ENCODE peak calls at places on chromosomes 5 and 9, in seven cellular contexts. J, D, P, Y, W, L and T are unnamed samples.

GRCh38 chr5:36683821-36684434 is 77.5 kb downstream of the SLC1A3 start:
- DNase-seq in J (no peak), D (peak), P (no peak), Y (no peak), W (no peak), L (no peak), T (no peak)

GRCh38 chr5:120631611-120632010 is 167.5 kb downstream of the PRR16 start:
- DNase-seq in J (no peak), D (no peak), P (no peak), Y (no peak), W (no peak), L (no peak), T (no peak)

GRCh38 chr9:127707766-127708165 is 978 bp downstream of the CFAP157 start:
- DNase-seq in J (no peak), D (no peak), P (peak), Y (no peak), W (no peak), L (peak), T (no peak)

GRCh38 chr5:9557696-9558095 is 11.8 kb upstream of the SEMA5A start:
- DNase-seq in J (no peak), D (no peak), P (no peak), Y (no peak), W (no peak), L (no peak), T (no peak)

GRCh38 chr9:130453487-130453886 is 8.7 kb downstream of the ASS1 start:
- DNase-seq in J (no peak), D (peak), P (no peak), Y (no peak), W (peak), L (no peak), T (no peak)

GRCh38 chr5:60811105-60811504 is 33.0 kb downstream of the ELOVL7 start:
- DNase-seq in J (no peak), D (no peak), P (no peak), Y (no peak), W (no peak), L (no peak), T (no peak)

GRCh38 chr5:97658116-97658900 is 475.3 kb upstream of the RIOK2 start:
- DNase-seq in J (no peak), D (peak), P (no peak), Y (no peak), W (no peak), L (no peak), T (no peak)

GRCh38 chr9:29816954-29817703 is 2243.8 kb upstream of the C9orf72 start:
- DNase-seq in J (no peak), D (no peak), P (no peak), Y (no peak), W (no peak), L (no peak), T (no peak)

GRCh38 chr5:6773342-6774035 is 60.3 kb downstream of the TENT4A start:
- DNase-seq in J (no peak), D (no peak), P (no peak), Y (no peak), W (no peak), L (no peak), T (peak)

GRCh38 chr5:96407441-96407840 is 25.6 kb downstream of the PCSK1 start:
- DNase-seq in J (no peak), D (no peak), P (no peak), Y (no peak), W (no peak), L (no peak), T (no peak)

GRCh38 chr9:121857941-121858340 is 206.5 kb downstream of the DAB2IP start:
- DNase-seq in J (no peak), D (no peak), P (no peak), Y (no peak), W (peak), L (no peak), T (peak)

GRCh38 chr9:19493174-19493811 is 84.5 kb downstream of the ACER2 start:
- DNase-seq in J (peak), D (peak), P (peak), Y (peak), W (peak), L (peak), T (peak)

GRCh38 chr9:26812217-26812616 is 80.4 kb downstream of the CAAP1 start:
- DNase-seq in J (no peak), D (no peak), P (no peak), Y (no peak), W (no peak), L (no peak), T (no peak)

GRCh38 chr5:179798144-179798770 is 4.5 kb downstream of the LTC4S start:
- DNase-seq in J (no peak), D (no peak), P (no peak), Y (no peak), W (no peak), L (no peak), T (no peak)

GRCh38 chr5:36041537-36041845 is 25.2 kb downstream of the UGT3A2 start:
- DNase-seq in J (no peak), D (no peak), P (no peak), Y (no peak), W (no peak), L (no peak), T (no peak)

GRCh38 chr9:129724456-129725190 is 28.2 kb downstream of the PTGES start:
- DNase-seq in J (no peak), D (no peak), P (no peak), Y (no peak), W (no peak), L (no peak), T (no peak)

GRCh38 chr9:91949293-91949945 is 609 bp downstream of the ROR2 start:
- DNase-seq in J (no peak), D (peak), P (no peak), Y (peak), W (no peak), L (no peak), T (peak)

GRCh38 chr5:102539598-102539997 is 40.8 kb upstream of the SLCO6A1 start:
- DNase-seq in J (no peak), D (no peak), P (no peak), Y (no peak), W (no peak), L (no peak), T (no peak)

GRCh38 chr5:36724429-36725332 is 118.3 kb downstream of the SLC1A3 start:
- DNase-seq in J (no peak), D (no peak), P (peak), Y (peak), W (no peak), L (peak), T (no peak)

GRCh38 chr5:2049876-2050275 is 167.2 kb upstream of the IRX4 start:
- DNase-seq in J (no peak), D (no peak), P (no peak), Y (no peak), W (no peak), L (no peak), T (no peak)

GRCh38 chr9:104209387-104209786 is 115.3 kb downstream of the SMC2 start:
- DNase-seq in J (no peak), D (no peak), P (no peak), Y (no peak), W (no peak), L (no peak), T (no peak)

GRCh38 chr9:96618209-96619108 is 1.2 kb downstream of the CDC14B start:
- DNase-seq in J (peak), D (peak), P (no peak), Y (peak), W (no peak), L (peak), T (no peak)

GRCh38 chr9:86202338-86202882 is 57.0 kb downstream of the C9orf153 start:
- DNase-seq in J (peak), D (peak), P (peak), Y (peak), W (peak), L (peak), T (peak)